ENCODE peak calls at places on chromosomes 12 and 14, in ten cellular contexts. L is NB4, O is transverse colon, T is Peyer's patch, J is HCT116, N is breast epithelium, M is GM12892, G is IMR-90, Q is adrenal gland, W is heart left ventricle. K is an unnamed sample.

GRCh38 chr12:116415408-116416108 is 138.1 kb upstream of the MED13L start:
- DNase-seq in N (no peak), L (no peak), Q (no peak), J (no peak), M (no peak), G (no peak), W (no peak), O (no peak), T (no peak), K (no peak)

GRCh38 chr14:54000341-54000811 is 43.8 kb upstream of the BMP4 start:
- DNase-seq in O (no peak), G (peak), M (no peak), J (no peak), T (no peak), L (no peak), Q (no peak), N (no peak), W (no peak), K (no peak)

GRCh38 chr12:88893801-88894200 is 313.5 kb upstream of the KITLG start:
- DNase-seq in W (no peak), J (no peak), G (peak), O (no peak), N (no peak), T (no peak), M (no peak), L (no peak), Q (no peak), K (no peak)

GRCh38 chr12:76303989-76304460 is 44.2 kb downstream of the BBS10 start:
- DNase-seq in G (peak), N (no peak), M (no peak), L (peak), O (no peak), J (no peak), Q (no peak), W (no peak), T (no peak), K (no peak)

GRCh38 chr12:49946086-49946485 is 4.5 kb upstream of the AQP2 start:
- DNase-seq in M (no peak), J (no peak), W (no peak), O (peak), T (no peak), N (no peak), G (no peak), Q (no peak), L (no peak), K (no peak)

GRCh38 chr14:64730681-64731080 is 26.5 kb downstream of the PLEKHG3 start:
- DNase-seq in G (no peak), O (no peak), N (no peak), M (no peak), Q (no peak), L (no peak), J (no peak), W (no peak), T (no peak), K (no peak)

GRCh38 chr12:132167610-132168310 is 23.5 kb downstream of the NOC4L start:
- DNase-seq in Q (no peak), T (no peak), M (no peak), J (no peak), O (no peak), W (no peak), L (peak), G (no peak), N (no peak), K (no peak)

GRCh38 chr12:57323402-57323801 is 72.4 kb upstream of the STAC3 start:
- DNase-seq in O (no peak), G (no peak), T (no peak), J (no peak), W (no peak), Q (no peak), N (no peak), L (no peak), M (no peak), K (no peak)

GRCh38 chr12:45050751-45051489 is at the start of gene DBX2:
- DNase-seq in W (no peak), J (no peak), L (no peak), Q (no peak), T (no peak), M (no peak), N (no peak), O (no peak), G (no peak), K (no peak)

GRCh38 chr14:37864861-37865718 is 269.7 kb downstream of the TTC6 start:
- DNase-seq in G (peak), L (no peak), W (no peak), T (no peak), N (no peak), M (no peak), O (peak), J (no peak), Q (no peak), K (no peak)

GRCh38 chr14:63644741-63645140 is 3.1 kb upstream of the WDR89 start:
- DNase-seq in N (no peak), L (no peak), Q (no peak), G (no peak), J (no peak), M (no peak), T (no peak), W (no peak), O (no peak), K (no peak)

GRCh38 chr14:90281261-90281660 is 24.9 kb downstream of the PSMC1 start:
- DNase-seq in J (no peak), M (no peak), G (peak), W (no peak), L (peak), Q (no peak), T (no peak), N (no peak), O (no peak), K (no peak)

GRCh38 chr12:46442723-46443122 is 70.2 kb upstream of the SLC38A2 start:
- DNase-seq in Q (no peak), O (no peak), L (no peak), J (peak), W (no peak), M (no peak), T (no peak), N (no peak), G (peak), K (no peak)

GRCh38 chr14:105877645-105878044 is 351.3 kb downstream of the TMEM121 start:
- DNase-seq in J (no peak), W (no peak), T (peak), Q (no peak), N (no peak), L (no peak), G (no peak), M (no peak), O (no peak), K (no peak)

GRCh38 chr12:89947437-89948265 is 239.0 kb upstream of the ATP2B1 start:
- DNase-seq in O (no peak), Q (peak), T (no peak), G (peak), M (no peak), N (no peak), L (no peak), J (no peak), W (no peak), K (no peak)

GRCh38 chr14:62185078-62185477 is 422.9 kb downstream of the SNAPC1 start:
- DNase-seq in G (peak), O (no peak), W (no peak), T (no peak), N (no peak), Q (no peak), M (no peak), L (no peak), J (no peak), K (no peak)

GRCh38 chr12:101962486-101962885 is 85.1 kb downstream of the DRAM1 start:
- DNase-seq in O (no peak), L (no peak), W (no peak), T (no peak), G (peak), J (no peak), Q (no peak), M (no peak), N (no peak), K (no peak)

GRCh38 chr14:34012978-34013713 is 62.3 kb upstream of the EGLN3 start:
- DNase-seq in G (no peak), L (peak), O (no peak), Q (no peak), N (no peak), T (no peak), M (peak), W (no peak), J (no peak), K (no peak)

GRCh38 chr12:115337693-115338543 is 653.9 kb upstream of the TBX3 start:
- DNase-seq in W (peak), G (peak), Q (peak), N (peak), T (no peak), M (no peak), J (peak), L (no peak), O (peak), K (peak)

GRCh38 chr12:124039276-124039675 is 66.3 kb downstream of the ZNF664 start:
- DNase-seq in T (no peak), O (no peak), G (peak), W (no peak), N (no peak), M (no peak), L (no peak), J (no peak), Q (no peak), K (peak)

GRCh38 chr14:69370061-69370460 is 28.0 kb downstream of the ERH start:
- DNase-seq in M (no peak), L (no peak), J (no peak), W (no peak), Q (no peak), G (no peak), O (no peak), T (no peak), N (no peak), K (no peak)

GRCh38 chr12:125243811-125244210 is 178.6 kb downstream of the AACS start:
- DNase-seq in O (no peak), W (no peak), Q (no peak), M (no peak), N (no peak), G (no peak), T (no peak), L (no peak), J (no peak), K (no peak)

GRCh38 chr14:60217713-60218112 is 31.3 kb upstream of the PPM1A start:
- DNase-seq in L (no peak), W (no peak), N (no peak), G (no peak), O (no peak), T (no peak), M (no peak), Q (no peak), J (no peak), K (no peak)

GRCh38 chr12:52867636-52868035 is 18.8 kb upstream of the KRT78 start:
- DNase-seq in N (peak), J (no peak), G (no peak), W (peak), Q (peak), O (peak), L (no peak), T (peak), M (no peak), K (peak)
- TF ChIP-seq POLR2A in N (no peak), J (no peak), G (no peak), W (no peak), Q (no peak), O (no peak), L (no peak), T (no peak), M (no peak), K (peak)

GRCh38 chr12:66169221-66170170 is at the start of gene TMBIM4:
- DNase-seq in Q (peak), O (peak), L (peak), W (peak), N (peak), G (peak), J (peak), M (peak), T (peak), K (peak)
- TF ChIP-seq POLR2A in Q (peak), O (peak), L (peak), W (peak), N (peak), G (peak), J (peak), M (peak), T (peak), K (peak)

DNA sequence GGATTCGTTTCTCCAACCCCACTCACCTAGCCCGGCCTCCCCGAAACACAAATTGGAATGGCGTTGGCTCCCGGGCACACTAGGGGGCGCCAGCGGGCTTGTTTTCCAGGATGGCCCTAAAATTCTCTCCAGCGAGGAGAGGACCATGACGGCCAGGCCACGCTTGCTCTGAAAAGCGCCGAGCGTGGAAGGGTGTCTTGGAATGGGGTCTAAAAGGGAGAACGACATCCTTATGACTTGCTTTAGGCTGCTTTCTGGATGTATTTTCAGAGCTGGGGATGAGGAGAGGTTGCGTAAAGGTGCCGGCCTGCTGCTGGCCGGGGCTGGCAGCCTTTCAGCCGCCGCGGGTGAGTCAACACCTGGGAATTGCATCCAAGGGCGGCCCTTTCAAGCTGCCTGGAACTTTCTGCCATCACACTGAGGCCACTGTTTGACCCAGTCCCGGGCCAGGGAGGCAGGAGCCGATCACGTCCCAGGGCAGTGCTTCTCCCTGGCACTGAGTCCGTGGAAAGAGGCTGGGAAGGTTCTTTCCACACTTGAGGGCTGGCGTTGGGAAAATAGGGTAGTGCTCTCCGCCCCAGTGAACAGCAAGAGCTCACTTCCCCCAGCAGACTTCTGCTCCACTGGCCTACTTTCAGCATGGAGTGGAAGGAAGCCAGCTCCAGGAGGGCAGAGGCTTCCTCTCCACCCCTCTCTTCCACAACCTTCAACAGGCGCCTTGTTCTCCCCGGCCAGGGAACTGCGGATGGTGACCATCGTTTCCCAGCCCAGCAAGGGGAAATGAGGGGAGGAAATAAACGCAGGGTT is 216.2 kb downstream of the TTC8 start:
- DNase-seq in N (peak), L (peak), M (peak), W (peak), T (peak), O (peak), G (peak), J (peak), Q (peak), K (peak)
- TF ChIP-seq POLR2A in N (no peak), L (no peak), M (no peak), W (no peak), T (no peak), O (no peak), G (peak), J (no peak), Q (peak), K (peak)

GRCh38 chr14:76761198-76761848 is at the start of gene VASH1:
- DNase-seq in O (peak), T (peak), G (peak), W (peak), M (peak), Q (peak), L (peak), N (peak), J (peak), K (peak)

GRCh38 chr14:76761849-76762616 is 765 bp downstream of the VASH1 start:
- DNase-seq in N (no peak), W (no peak), L (no peak), T (peak), M (no peak), J (no peak), Q (no peak), G (no peak), O (no peak), K (no peak)

GRCh38 chr14:76762617-76763361 is 1.5 kb downstream of the VASH1 start:
- DNase-seq in M (no peak), O (no peak), L (no peak), W (no peak), G (no peak), Q (no peak), T (peak), J (no peak), N (peak), K (no peak)

GRCh38 chr14:76765461-76765931 is 4.2 kb downstream of the VASH1 start:
- DNase-seq in J (no peak), W (no peak), G (no peak), L (no peak), Q (peak), M (no peak), O (no peak), N (peak), T (peak), K (no peak)

GRCh38 chr14:76763362-76764041 is 2.2 kb downstream of the VASH1 start:
- DNase-seq in Q (no peak), J (no peak), T (peak), G (peak), W (no peak), O (no peak), N (peak), L (no peak), M (no peak), K (no peak)
- TF ChIP-seq POLR2A in Q (no peak), J (no peak), T (no peak), G (no peak), W (no peak), O (no peak), N (no peak), L (no peak), M (no peak), K (no peak)

GRCh38 chr14:102932484-102933248 is 10.2 kb downstream of the AMN start:
- DNase-seq in W (no peak), O (no peak), M (no peak), N (no peak), J (no peak), G (no peak), L (no peak), T (no peak), Q (no peak), K (no peak)
- TF ChIP-seq POLR2A in W (no peak), O (no peak), M (no peak), N (no peak), J (no peak), G (no peak), L (no peak), T (no peak), Q (no peak), K (no peak)

GRCh38 chr14:21025374-21026151 is 702 bp upstream of the NDRG2 start:
- DNase-seq in N (peak), M (no peak), J (no peak), L (no peak), O (peak), T (peak), Q (peak), W (peak), G (no peak), K (peak)
- TF ChIP-seq POLR2A in N (no peak), M (no peak), J (no peak), L (no peak), O (no peak), T (no peak), Q (no peak), W (no peak), G (no peak), K (no peak)

GRCh38 chr14:55191881-55192616 is 664 bp upstream of the DLGAP5 start:
- DNase-seq in T (no peak), J (no peak), Q (no peak), L (no peak), W (no peak), G (no peak), M (no peak), N (no peak), O (no peak), K (no peak)

GRCh38 chr14:55194656-55195355 is 3.4 kb upstream of the DLGAP5 start:
- DNase-seq in G (no peak), N (no peak), W (no peak), Q (no peak), L (no peak), M (no peak), T (no peak), J (no peak), O (no peak), K (no peak)

GRCh38 chr14:55188686-55189295 is 2.6 kb downstream of the DLGAP5 start:
- DNase-seq in L (no peak), N (no peak), M (no peak), O (no peak), J (no peak), Q (no peak), W (no peak), T (no peak), G (peak), K (no peak)

DNA sequence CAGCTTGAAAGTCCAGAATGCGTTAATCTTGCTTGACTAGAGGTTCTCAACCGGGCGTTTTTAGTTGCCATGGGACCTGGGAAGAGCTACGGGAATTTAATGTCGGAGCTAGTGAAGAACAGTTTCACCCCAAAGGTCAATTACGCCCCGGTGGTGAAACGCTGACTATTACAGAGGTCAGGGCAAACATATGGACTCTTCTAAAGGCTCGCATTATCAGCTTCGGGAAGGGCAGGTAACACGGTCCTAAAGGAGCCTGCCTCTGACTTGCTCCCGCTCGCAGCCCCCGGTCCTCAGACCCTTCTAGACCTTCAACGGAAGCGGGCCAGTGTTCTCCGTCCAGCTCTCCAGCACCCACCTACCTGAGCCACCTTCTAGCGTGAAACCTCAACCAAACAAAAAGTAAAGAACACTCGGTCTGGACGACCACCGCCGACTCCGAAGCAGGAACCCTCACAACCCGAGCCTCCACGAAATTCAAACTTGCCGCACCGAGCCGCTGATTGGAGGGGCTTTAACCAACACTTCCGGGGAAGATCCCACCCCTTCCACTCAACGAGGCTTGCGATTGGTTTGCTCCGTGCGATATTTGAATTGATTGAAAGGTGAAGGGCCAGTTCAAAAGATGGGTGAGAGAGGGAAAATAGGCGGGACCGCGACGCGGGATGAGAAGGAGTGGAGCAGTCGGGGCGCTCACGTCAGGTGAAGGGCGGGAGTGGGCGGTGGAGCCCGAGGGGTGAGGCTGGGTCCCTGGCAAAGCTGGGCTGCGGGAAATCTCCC is at the start of gene DLGAP5:
- DNase-seq in G (peak), O (peak), L (peak), J (peak), T (peak), W (peak), Q (peak), M (peak), N (peak), K (peak)
- TF ChIP-seq POLR2A in G (peak), O (peak), L (peak), J (peak), T (peak), W (peak), Q (no peak), M (peak), N (no peak), K (peak)

DNA sequence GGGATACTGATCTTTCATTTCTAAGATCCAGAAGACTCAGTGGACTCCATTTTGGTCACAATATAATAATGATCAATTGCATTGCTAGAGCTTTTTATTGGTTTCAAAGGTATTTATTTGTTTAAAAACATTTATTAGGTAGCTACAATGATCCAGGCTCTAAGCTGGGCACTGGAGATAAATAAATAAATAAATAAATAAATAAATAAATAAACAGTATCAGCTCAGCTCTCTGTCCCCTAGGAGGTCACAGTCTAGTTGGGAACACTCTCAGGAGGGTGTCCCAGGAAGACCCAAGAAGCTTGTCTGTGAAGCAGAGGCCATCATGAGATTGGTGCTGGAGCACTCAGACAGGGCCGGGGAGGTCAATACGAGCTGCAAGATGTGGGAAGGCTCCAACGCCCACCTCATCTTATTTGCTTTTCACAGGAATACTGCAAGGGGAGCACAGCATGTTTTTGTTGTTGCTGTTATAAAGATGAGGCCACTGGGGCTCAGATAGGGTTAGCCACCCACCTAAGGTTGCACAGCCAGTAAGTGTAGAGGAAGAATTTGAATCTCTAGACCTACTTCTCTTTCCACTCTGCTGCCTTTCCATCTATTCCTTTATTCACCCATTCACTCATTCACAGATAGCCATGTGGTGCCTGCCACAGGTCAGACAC is 15.5 kb downstream of the ASB2 start:
- DNase-seq in M (no peak), J (no peak), Q (no peak), N (no peak), T (no peak), G (no peak), L (no peak), W (no peak), O (no peak), K (no peak)
- TF ChIP-seq POLR2A in M (no peak), J (no peak), Q (no peak), N (no peak), T (no peak), G (no peak), L (no peak), W (no peak), O (no peak), K (no peak)

K was measured in thyroid gland.